ENCODE peak calls at places on chromosomes 4 and X, in five cellular contexts. H, J, N, I and A are unnamed samples.

GRCh38 chrX:17527135-17527701 is 152.2 kb downstream of the NHS start:
- DNase-seq in H (no peak), J (peak), N (no peak), I (no peak), A (no peak)

GRCh38 chr4:27429260-27429970 is 568.8 kb downstream of the STIM2 start:
- DNase-seq in H (no peak), J (no peak), N (no peak), I (no peak), A (no peak)

GRCh38 chrX:154370300-154370881 is 4.0 kb downstream of the FLNA start:
- DNase-seq in H (no peak), J (peak), N (no peak), I (no peak), A (no peak)

GRCh38 chrX:23845316-23845932 is 62.3 kb downstream of the APOO start:
- DNase-seq in H (no peak), J (no peak), N (no peak), I (no peak), A (no peak)

GRCh38 chr4:16000708-16001483 is 37.9 kb upstream of the FGFBP2 start:
- DNase-seq in H (no peak), J (no peak), N (no peak), I (no peak), A (no peak)

GRCh38 chrX:46587158-46587557 is 13.6 kb downstream of the CHST7 start:
- DNase-seq in H (no peak), J (no peak), N (no peak), I (no peak), A (no peak)

GRCh38 chrX:39248330-39248729 is 447.1 kb downstream of the MID1IP1 start:
- DNase-seq in H (no peak), J (no peak), N (no peak), I (no peak), A (no peak)

GRCh38 chrX:48665991-48666390 is 17.6 kb upstream of the WAS start:
- DNase-seq in H (no peak), J (no peak), N (no peak), I (no peak), A (no peak)

GRCh38 chr4:23979534-23979933 is 89.7 kb upstream of the PPARGC1A start:
- DNase-seq in H (no peak), J (no peak), N (no peak), I (peak), A (no peak)

GRCh38 chr4:770022-770421 is 55.9 kb downstream of the CPLX1 start:
- DNase-seq in H (no peak), J (peak), N (no peak), I (no peak), A (no peak)

GRCh38 chr4:101944649-101945048 is 154.1 kb downstream of the BANK1 start:
- DNase-seq in H (no peak), J (no peak), N (no peak), I (no peak), A (no peak)

GRCh38 chr4:77100234-77100633 is 24.4 kb upstream of the CCNI start:
- DNase-seq in H (no peak), J (no peak), N (no peak), I (no peak), A (no peak)